ENCODE peak calls at places on chromosomes 6 and 20, in eight cellular contexts. One of them, this sample, is unnamed.

GRCh38 chr20:884983-885952 is 30.9 kb downstream of the ANGPT4 start:
- DNase-seq in AG09319: no peak
- DNase-seq in M059J: peak; percentile 49
- DNase-seq in HS-5: no peak
- DNase-seq in fibroblast of the conjunctiva: no peak
- DNase-seq in LoVo: no peak
- DNase-seq in AG04450: no peak
- DNase-seq in germinal center: no peak
- DNase-seq in this sample: no peak

GRCh38 chr6:44202972-44203750 is 13.6 kb upstream of the MYMX start:
- DNase-seq in AG09319: no peak
- DNase-seq in M059J: peak; percentile 71
- DNase-seq in HS-5: no peak
- DNase-seq in fibroblast of the conjunctiva: no peak
- DNase-seq in LoVo: peak; percentile 30
- DNase-seq in AG04450: no peak
- DNase-seq in germinal center: no peak
- DNase-seq in this sample: no peak

GRCh38 chr6:170227521-170227983 is 63.3 kb downstream of the DLL1 start:
- DNase-seq in AG09319: no peak
- DNase-seq in M059J: peak; percentile 67
- DNase-seq in HS-5: no peak
- DNase-seq in fibroblast of the conjunctiva: no peak
- DNase-seq in LoVo: no peak
- DNase-seq in AG04450: no peak
- DNase-seq in germinal center: no peak
- DNase-seq in this sample: no peak

GRCh38 chr20:4699216-4699615 is 22.5 kb upstream of the PRND start:
- DNase-seq in AG09319: no peak
- DNase-seq in M059J: no peak
- DNase-seq in HS-5: no peak
- DNase-seq in fibroblast of the conjunctiva: no peak
- DNase-seq in LoVo: no peak
- DNase-seq in AG04450: no peak
- DNase-seq in germinal center: no peak
- DNase-seq in this sample: no peak

GRCh38 chr6:69379518-69379917 is 417.3 kb downstream of the LMBRD1 start:
- DNase-seq in AG09319: no peak
- DNase-seq in M059J: no peak
- DNase-seq in HS-5: no peak
- DNase-seq in fibroblast of the conjunctiva: no peak
- DNase-seq in LoVo: no peak
- DNase-seq in AG04450: no peak
- DNase-seq in germinal center: no peak
- DNase-seq in this sample: no peak

GRCh38 chr20:18466574-18466893 is 296 bp downstream of the DZANK1 start:
- DNase-seq in AG09319: no peak
- DNase-seq in M059J: no peak
- DNase-seq in HS-5: no peak
- DNase-seq in fibroblast of the conjunctiva: no peak
- DNase-seq in LoVo: no peak
- DNase-seq in AG04450: no peak
- DNase-seq in germinal center: no peak
- DNase-seq in this sample: no peak

GRCh38 chr6:79048611-79049010 is 29.4 kb downstream of the PHIP start:
- DNase-seq in AG09319: no peak
- DNase-seq in M059J: peak; percentile 37
- DNase-seq in HS-5: no peak
- DNase-seq in fibroblast of the conjunctiva: peak; percentile 5
- DNase-seq in LoVo: peak; percentile 22
- DNase-seq in AG04450: no peak
- DNase-seq in germinal center: no peak
- DNase-seq in this sample: no peak

GRCh38 chr6:158596861-158597260 is 37.0 kb downstream of the TMEM181 start:
- DNase-seq in AG09319: no peak
- DNase-seq in M059J: no peak
- DNase-seq in HS-5: no peak
- DNase-seq in fibroblast of the conjunctiva: no peak
- DNase-seq in LoVo: no peak
- DNase-seq in AG04450: no peak
- DNase-seq in germinal center: no peak
- DNase-seq in this sample: no peak

GRCh38 chr6:149317656-149318571 is at the start of gene TAB2:
- DNase-seq in AG09319: no peak
- DNase-seq in M059J: peak; percentile 55
- DNase-seq in HS-5: no peak
- DNase-seq in fibroblast of the conjunctiva: no peak
- DNase-seq in LoVo: no peak
- DNase-seq in AG04450: no peak
- DNase-seq in germinal center: peak; percentile 59
- DNase-seq in this sample: no peak

GRCh38 chr6:5054427-5054873 is 30.7 kb upstream of the PPP1R3G start:
- DNase-seq in AG09319: no peak
- DNase-seq in M059J: peak; percentile 33
- DNase-seq in HS-5: no peak
- DNase-seq in fibroblast of the conjunctiva: no peak
- DNase-seq in LoVo: no peak
- DNase-seq in AG04450: no peak
- DNase-seq in germinal center: no peak
- DNase-seq in this sample: peak; percentile 23

GRCh38 chr20:10179574-10180298 is 38.9 kb upstream of the SNAP25 start:
- DNase-seq in AG09319: no peak
- DNase-seq in M059J: peak; percentile 37
- DNase-seq in HS-5: no peak
- DNase-seq in fibroblast of the conjunctiva: no peak
- DNase-seq in LoVo: no peak
- DNase-seq in AG04450: no peak
- DNase-seq in germinal center: no peak
- DNase-seq in this sample: no peak

GRCh38 chr6:97626586-97627441 is 343.8 kb upstream of the MMS22L start:
- DNase-seq in AG09319: peak; percentile 2
- DNase-seq in M059J: peak; percentile 16
- DNase-seq in HS-5: peak; percentile 16
- DNase-seq in fibroblast of the conjunctiva: peak; percentile 10
- DNase-seq in LoVo: peak; percentile 8
- DNase-seq in AG04450: no peak
- DNase-seq in germinal center: no peak
- DNase-seq in this sample: no peak

GRCh38 chr6:89120371-89120770 is 2.5 kb upstream of the SRSF12 start:
- DNase-seq in AG09319: no peak
- DNase-seq in M059J: peak; percentile 55
- DNase-seq in HS-5: peak; percentile 42
- DNase-seq in fibroblast of the conjunctiva: no peak
- DNase-seq in LoVo: no peak
- DNase-seq in AG04450: no peak
- DNase-seq in germinal center: no peak
- DNase-seq in this sample: no peak

GRCh38 chr6:42507901-42508300 is 55.9 kb upstream of the UBR2 start:
- DNase-seq in AG09319: no peak
- DNase-seq in M059J: no peak
- DNase-seq in HS-5: no peak
- DNase-seq in fibroblast of the conjunctiva: no peak
- DNase-seq in LoVo: no peak
- DNase-seq in AG04450: no peak
- DNase-seq in germinal center: no peak
- DNase-seq in this sample: no peak

GRCh38 chr20:22577515-22578220 is 6.7 kb downstream of the FOXA2 start:
- DNase-seq in AG09319: no peak
- DNase-seq in M059J: no peak
- DNase-seq in HS-5: no peak
- DNase-seq in fibroblast of the conjunctiva: no peak
- DNase-seq in LoVo: no peak
- DNase-seq in AG04450: no peak
- DNase-seq in germinal center: no peak
- DNase-seq in this sample: no peak

GRCh38 chr20:58519940-58520712 is 4.9 kb upstream of the APCDD1L start:
- DNase-seq in AG09319: no peak
- DNase-seq in M059J: no peak
- DNase-seq in HS-5: no peak
- DNase-seq in fibroblast of the conjunctiva: no peak
- DNase-seq in LoVo: no peak
- DNase-seq in AG04450: no peak
- DNase-seq in germinal center: no peak
- DNase-seq in this sample: no peak

GRCh38 chr6:33200234-33201146 is at the start of the genes RXRB and SLC39A7:
- DNase-seq in AG09319: peak; percentile 99
- DNase-seq in M059J: peak; percentile 100
- DNase-seq in HS-5: peak; percentile 99
- DNase-seq in fibroblast of the conjunctiva: peak; percentile 99
- DNase-seq in LoVo: peak; percentile 98
- DNase-seq in AG04450: peak; percentile 98
- DNase-seq in germinal center: peak; percentile 98
- DNase-seq in this sample: peak; percentile 100

GRCh38 chr20:6583134-6583738 is 184.2 kb upstream of the BMP2 start:
- DNase-seq in AG09319: no peak
- DNase-seq in M059J: peak; percentile 62
- DNase-seq in HS-5: no peak
- DNase-seq in fibroblast of the conjunctiva: peak; percentile 31
- DNase-seq in LoVo: peak; percentile 43
- DNase-seq in AG04450: no peak
- DNase-seq in germinal center: peak; percentile 18
- DNase-seq in this sample: no peak

GRCh38 chr6:111238464-111239119 is 151.3 kb downstream of the SLC16A10 start:
- DNase-seq in AG09319: no peak
- DNase-seq in M059J: peak; percentile 84
- DNase-seq in HS-5: no peak
- DNase-seq in fibroblast of the conjunctiva: no peak
- DNase-seq in LoVo: no peak
- DNase-seq in AG04450: no peak
- DNase-seq in germinal center: no peak
- DNase-seq in this sample: no peak

GRCh38 chr6:89692256-89692655 is 53.7 kb upstream of the LYRM2 start:
- DNase-seq in AG09319: no peak
- DNase-seq in M059J: no peak
- DNase-seq in HS-5: no peak
- DNase-seq in fibroblast of the conjunctiva: no peak
- DNase-seq in LoVo: no peak
- DNase-seq in AG04450: no peak
- DNase-seq in germinal center: no peak
- DNase-seq in this sample: no peak

This sample was measured in smooth muscle cell of the brain vasculature.